ENCODE peak calls at places on chromosomes 16 and 17, in ten cellular contexts. T is A549, K is endothelial cell of umbilical vein, Z is HCT116, S is SK-N-SH, X is K562, C is HepG2, H is WTC11, U is GM12878, Y is H1. W is an unnamed sample.

GRCh38 chr17:55421179-55421934 is at the start of gene MMD:
- DNase-seq in T (no peak), K (no peak), Z (no peak), S (peak; percentile 86), X (peak; percentile 49), C (no peak), H (peak; percentile 32), U (no peak), Y (peak; percentile 83), W (no peak)

GRCh38 chr16:788399-789126 is at the start of gene CHTF18:
- DNase-seq in T (peak; percentile 92), K (peak; percentile 91), Z (peak; percentile 72), S (peak; percentile 100), X (peak; percentile 98), C (peak; percentile 73), H (peak; percentile 92), U (peak; percentile 45), Y (peak; percentile 93), W (peak; percentile 88)

GRCh38 chr17:73750975-73751374 is 106.7 kb upstream of the SDK2 start:
- DNase-seq in T (no peak), K (no peak), Z (no peak), S (peak; percentile 85), X (no peak), C (peak; percentile 47), H (no peak), U (no peak), Y (no peak), W (no peak)

GRCh38 chr17:61536417-61536955 is 54.5 kb downstream of the NACA2 start:
- DNase-seq in T (no peak), K (no peak), Z (no peak), S (no peak), X (no peak), C (no peak), H (no peak), U (no peak), Y (no peak), W (no peak)

GRCh38 chr16:5738586-5738985 is 641.0 kb upstream of the EEF2KMT start:
- DNase-seq in T (no peak), K (no peak), Z (no peak), S (no peak), X (no peak), C (peak; percentile 25), H (no peak), U (no peak), Y (no peak), W (no peak)

GRCh38 chr16:70162041-70162451 is 11.5 kb upstream of the CLEC18C start:
- DNase-seq in T (peak; percentile 64), K (peak; percentile 60), Z (no peak), S (peak; percentile 9), X (peak; percentile 17), C (peak; percentile 77), H (no peak), U (no peak), Y (no peak), W (peak; percentile 34)

GRCh38 chr16:54936979-54937672 is 6.5 kb downstream of the IRX5 start:
- DNase-seq in T (peak; percentile 54), K (peak; percentile 24), Z (no peak), S (no peak), X (no peak), C (no peak), H (peak; percentile 86), U (no peak), Y (peak; percentile 90), W (peak; percentile 62)

GRCh38 chr17:69609495-69610315 is 195.2 kb downstream of the MAP2K6 start:
- DNase-seq in T (peak; percentile 33), K (peak; percentile 69), Z (peak; percentile 24), S (no peak), X (peak; percentile 19), C (peak; percentile 7), H (peak; percentile 41), U (no peak), Y (no peak), W (peak; percentile 9)

GRCh38 chr17:50080827-50081226 is 14.3 kb upstream of the PDK2 start:
- DNase-seq in T (no peak), K (no peak), Z (no peak), S (no peak), X (no peak), C (no peak), H (no peak), U (no peak), Y (no peak), W (no peak)

GRCh38 chr17:39634384-39634871 is 2.5 kb upstream of the STARD3 start:
- DNase-seq in T (peak; percentile 68), K (peak; percentile 47), Z (no peak), S (peak; percentile 74), X (peak; percentile 54), C (no peak), H (no peak), U (no peak), Y (no peak), W (peak; percentile 65)

GRCh38 chr16:82011199-82011641 is at the start of gene SDR42E1:
- DNase-seq in T (peak; percentile 70), K (no peak), Z (peak; percentile 91), S (no peak), X (peak; percentile 15), C (no peak), H (no peak), U (peak; percentile 13), Y (no peak), W (no peak)

GRCh38 chr17:55089251-55089650 is 120.7 kb downstream of the STXBP4 start:
- DNase-seq in T (no peak), K (no peak), Z (no peak), S (no peak), X (no peak), C (no peak), H (no peak), U (no peak), Y (no peak), W (no peak)

GRCh38 chr17:50090971-50091950 is 3.9 kb upstream of the PDK2 start:
- DNase-seq in T (no peak), K (no peak), Z (no peak), S (no peak), X (no peak), C (no peak), H (no peak), U (no peak), Y (no peak), W (no peak)

GRCh38 chr16:57083469-57083868 is 8.9 kb upstream of the CPNE2 start:
- DNase-seq in T (no peak), K (no peak), Z (no peak), S (no peak), X (no peak), C (no peak), H (no peak), U (no peak), Y (no peak), W (no peak)

GRCh38 chr16:10997485-10997884 is 53.1 kb downstream of the CLEC16A start:
- DNase-seq in T (no peak), K (no peak), Z (no peak), S (no peak), X (no peak), C (no peak), H (no peak), U (no peak), Y (no peak), W (no peak)

DNA sequence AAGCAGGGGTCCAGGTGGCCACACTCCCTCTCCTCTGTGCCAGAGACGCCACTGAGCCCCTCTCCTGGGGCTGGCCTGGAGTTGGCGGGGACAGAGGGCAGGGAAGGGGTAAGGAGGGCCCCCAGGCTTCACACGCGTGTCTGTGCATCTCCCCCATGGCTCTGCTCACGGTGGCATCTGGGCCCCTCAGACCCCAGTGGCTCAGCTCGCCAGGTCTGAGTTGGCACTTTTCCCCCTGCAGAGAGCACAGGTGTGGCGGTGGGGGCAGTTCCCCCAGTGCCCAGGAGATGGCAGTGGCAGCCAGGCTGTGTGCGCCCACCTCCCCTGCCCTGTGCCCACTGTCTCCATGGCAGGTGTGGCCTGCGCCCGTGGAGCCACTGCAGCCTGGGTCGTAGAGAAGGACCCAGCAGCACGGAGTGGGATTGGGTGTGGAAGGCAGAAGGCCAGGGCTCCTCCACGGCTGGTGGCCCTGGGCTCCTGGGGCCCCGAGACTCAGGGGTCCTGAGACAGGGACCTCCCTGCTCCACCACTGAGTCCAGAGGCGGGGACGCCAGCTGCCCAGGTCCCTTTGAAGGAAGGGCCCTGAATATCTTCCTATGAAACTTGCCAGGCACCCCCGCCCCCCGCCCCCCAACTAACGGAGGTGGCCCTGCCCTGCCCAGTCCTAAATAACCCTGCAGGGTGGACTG is 4.3 kb upstream of the APRT start:
- DNase-seq in T (peak; percentile 46), K (peak; percentile 23), Z (no peak), S (peak; percentile 86), X (no peak), C (peak; percentile 35), H (peak; percentile 69), U (no peak), Y (peak; percentile 91), W (peak; percentile 75)
- TF ChIP-seq MAX in T (peak; percentile 7), K (no peak), Z (no peak), S (no peak), X (peak; percentile 27), C (no peak), H (no peak), U (peak; percentile 24), Y (peak; percentile 47), W (peak; percentile 49)

GRCh38 chr17:9177212-9177611 is 155.9 kb downstream of the NTN1 start:
- DNase-seq in T (no peak), K (no peak), Z (no peak), S (no peak), X (no peak), C (no peak), H (no peak), U (no peak), Y (no peak), W (no peak)
- TF ChIP-seq MAX in T (no peak), K (no peak), Z (no peak), S (no peak), X (no peak), C (no peak), H (no peak), U (no peak), Y (no peak), W (no peak)

GRCh38 chr16:84177740-84178070 is 9.2 kb downstream of the TAF1C start:
- DNase-seq in T (no peak), K (no peak), Z (no peak), S (no peak), X (no peak), C (no peak), H (no peak), U (no peak), Y (no peak), W (no peak)
- TF ChIP-seq MAX in T (no peak), K (no peak), Z (no peak), S (no peak), X (no peak), C (no peak), H (no peak), U (no peak), Y (no peak), W (no peak)

DNA sequence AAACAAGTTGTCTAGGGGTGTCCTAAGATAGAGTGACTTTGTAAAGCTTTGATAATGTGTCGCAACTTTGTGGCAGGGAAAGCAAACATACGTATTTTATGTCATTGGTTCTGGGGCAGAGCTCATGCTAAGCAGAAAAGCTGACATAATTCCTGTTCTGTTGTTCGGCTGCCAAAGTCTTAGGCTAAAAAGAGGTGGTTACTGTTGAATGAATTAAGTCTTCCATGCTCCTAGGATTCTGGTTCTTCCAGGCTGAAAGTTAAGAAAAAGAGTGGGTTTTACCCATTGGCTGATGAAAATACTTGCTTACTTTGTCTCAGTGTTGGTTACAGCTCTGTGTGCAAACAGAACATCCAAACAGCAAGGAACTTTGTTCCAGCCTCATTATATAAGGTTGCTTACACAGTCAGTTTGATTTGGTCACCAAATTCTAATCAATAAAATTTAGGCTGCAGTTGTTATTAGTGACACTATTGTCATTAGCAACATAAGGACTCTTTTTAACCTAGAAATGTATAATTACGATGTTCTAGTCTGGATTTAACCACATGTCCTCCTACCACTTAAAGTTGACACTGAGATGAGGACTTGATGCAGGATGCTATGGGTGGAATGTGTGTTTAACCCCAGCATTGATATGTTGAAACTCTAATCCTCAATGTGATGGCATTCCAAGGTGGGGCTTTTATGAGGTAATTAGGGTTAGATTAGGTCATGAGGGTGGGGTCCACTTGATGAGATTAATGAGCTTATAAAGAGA is 114.0 kb upstream of the GOT2 start:
- DNase-seq in T (peak; percentile 27), K (no peak), Z (no peak), S (no peak), X (no peak), C (peak; percentile 53), H (no peak), U (no peak), Y (no peak), W (peak; percentile 17)
- TF ChIP-seq MAX in T (no peak), K (no peak), Z (no peak), S (no peak), X (no peak), C (no peak), H (no peak), U (no peak), Y (no peak), W (no peak)

W was measured in NB4.